ENCODE peak calls at places on chromosome 15, in ten cellular contexts. One of them, this sample, is unnamed.
A peak's percentile ranks its signal among the peaks of the same experiment; 100 is the strongest.

GRCh38 chr15:77027697-77028450 is 32.9 kb downstream of the PSTPIP1 start:
- DNase-seq in thoracic aorta: no peak
- DNase-seq in heart left ventricle: peak; percentile 32
- DNase-seq in psoas muscle: no peak
- DNase-seq in hepatocyte: no peak
- DNase-seq in thyroid gland: no peak
- DNase-seq in K562: peak; percentile 92
- DNase-seq in CD8-positive, alpha-beta T cell: no peak
- DNase-seq in left lung: peak; percentile 23
- DNase-seq in lower lobe of right lung: peak; percentile 48
- DNase-seq in this sample: peak; percentile 57

GRCh38 chr15:31236184-31237041 is 90.2 kb upstream of the KLF13 start:
- DNase-seq in thoracic aorta: peak; percentile 74
- DNase-seq in heart left ventricle: peak; percentile 89
- DNase-seq in psoas muscle: peak; percentile 53
- DNase-seq in hepatocyte: peak; percentile 84
- DNase-seq in thyroid gland: peak; percentile 27
- DNase-seq in K562: peak; percentile 46
- DNase-seq in CD8-positive, alpha-beta T cell: no peak
- DNase-seq in left lung: peak; percentile 84
- DNase-seq in lower lobe of right lung: peak; percentile 64
- DNase-seq in this sample: peak; percentile 73

GRCh38 chr15:42129364-42129763 is 27.1 kb downstream of the PLA2G4F start:
- DNase-seq in thoracic aorta: no peak
- DNase-seq in heart left ventricle: no peak
- DNase-seq in psoas muscle: no peak
- DNase-seq in hepatocyte: no peak
- DNase-seq in thyroid gland: no peak
- DNase-seq in K562: no peak
- DNase-seq in CD8-positive, alpha-beta T cell: no peak
- DNase-seq in left lung: no peak
- DNase-seq in lower lobe of right lung: no peak
- DNase-seq in this sample: no peak

GRCh38 chr15:42921049-42921731 is 612 bp upstream of the TTBK2 start:
- DNase-seq in thoracic aorta: no peak
- DNase-seq in heart left ventricle: peak; percentile 41
- DNase-seq in psoas muscle: peak; percentile 29
- DNase-seq in hepatocyte: peak; percentile 20
- DNase-seq in thyroid gland: peak; percentile 20
- DNase-seq in K562: no peak
- DNase-seq in CD8-positive, alpha-beta T cell: peak; percentile 22
- DNase-seq in left lung: peak; percentile 38
- DNase-seq in lower lobe of right lung: no peak
- DNase-seq in this sample: no peak

GRCh38 chr15:89332446-89332845 is 2.2 kb downstream of the POLG start:
- DNase-seq in thoracic aorta: no peak
- DNase-seq in heart left ventricle: no peak
- DNase-seq in psoas muscle: no peak
- DNase-seq in hepatocyte: no peak
- DNase-seq in thyroid gland: no peak
- DNase-seq in K562: peak; percentile 60
- DNase-seq in CD8-positive, alpha-beta T cell: no peak
- DNase-seq in left lung: no peak
- DNase-seq in lower lobe of right lung: no peak
- DNase-seq in this sample: no peak

GRCh38 chr15:67256051-67256450 is 1.5 kb downstream of the IQCH start:
- DNase-seq in thoracic aorta: no peak
- DNase-seq in heart left ventricle: no peak
- DNase-seq in psoas muscle: no peak
- DNase-seq in hepatocyte: no peak
- DNase-seq in thyroid gland: no peak
- DNase-seq in K562: no peak
- DNase-seq in CD8-positive, alpha-beta T cell: no peak
- DNase-seq in left lung: no peak
- DNase-seq in lower lobe of right lung: no peak
- DNase-seq in this sample: no peak

GRCh38 chr15:78880828-78881227 is 8.1 kb downstream of the MORF4L1 start:
- DNase-seq in thoracic aorta: no peak
- DNase-seq in heart left ventricle: no peak
- DNase-seq in psoas muscle: no peak
- DNase-seq in hepatocyte: no peak
- DNase-seq in thyroid gland: no peak
- DNase-seq in K562: no peak
- DNase-seq in CD8-positive, alpha-beta T cell: no peak
- DNase-seq in left lung: no peak
- DNase-seq in lower lobe of right lung: no peak
- DNase-seq in this sample: no peak

GRCh38 chr15:95111969-95112368 is 880.6 kb downstream of the MCTP2 start:
- DNase-seq in thoracic aorta: no peak
- DNase-seq in heart left ventricle: no peak
- DNase-seq in psoas muscle: no peak
- DNase-seq in hepatocyte: no peak
- DNase-seq in thyroid gland: no peak
- DNase-seq in K562: no peak
- DNase-seq in CD8-positive, alpha-beta T cell: no peak
- DNase-seq in left lung: no peak
- DNase-seq in lower lobe of right lung: no peak
- DNase-seq in this sample: no peak

GRCh38 chr15:32889189-32889588 is 171.4 kb downstream of the GREM1 start:
- DNase-seq in thoracic aorta: no peak
- DNase-seq in heart left ventricle: no peak
- DNase-seq in psoas muscle: no peak
- DNase-seq in hepatocyte: no peak
- DNase-seq in thyroid gland: no peak
- DNase-seq in K562: no peak
- DNase-seq in CD8-positive, alpha-beta T cell: no peak
- DNase-seq in left lung: no peak
- DNase-seq in lower lobe of right lung: no peak
- DNase-seq in this sample: no peak

GRCh38 chr15:90893175-90894090 is 9.1 kb downstream of the FES start:
- DNase-seq in thoracic aorta: no peak
- DNase-seq in heart left ventricle: no peak
- DNase-seq in psoas muscle: no peak
- DNase-seq in hepatocyte: no peak
- DNase-seq in thyroid gland: no peak
- DNase-seq in K562: peak; percentile 17
- DNase-seq in CD8-positive, alpha-beta T cell: no peak
- DNase-seq in left lung: no peak
- DNase-seq in lower lobe of right lung: no peak
- DNase-seq in this sample: no peak
- TF ChIP-seq CTCF in thoracic aorta: no peak
- TF ChIP-seq CTCF in heart left ventricle: no peak
- TF ChIP-seq CTCF in psoas muscle: no peak
- TF ChIP-seq CTCF in hepatocyte: no peak
- TF ChIP-seq CTCF in thyroid gland: no peak
- TF ChIP-seq CTCF in K562: peak; percentile 24
- TF ChIP-seq CTCF in CD8-positive, alpha-beta T cell: no peak
- TF ChIP-seq CTCF in left lung: no peak
- TF ChIP-seq CTCF in lower lobe of right lung: no peak
- TF ChIP-seq CTCF in this sample: no peak

GRCh38 chr15:92650966-92651365 is 4.6 kb downstream of the FAM174B start:
- DNase-seq in thoracic aorta: no peak
- DNase-seq in heart left ventricle: no peak
- DNase-seq in psoas muscle: no peak
- DNase-seq in hepatocyte: no peak
- DNase-seq in thyroid gland: no peak
- DNase-seq in K562: no peak
- DNase-seq in CD8-positive, alpha-beta T cell: no peak
- DNase-seq in left lung: no peak
- DNase-seq in lower lobe of right lung: no peak
- DNase-seq in this sample: no peak

GRCh38 chr15:92653366-92653765 is 2.2 kb downstream of the FAM174B start:
- DNase-seq in thoracic aorta: no peak
- DNase-seq in heart left ventricle: no peak
- DNase-seq in psoas muscle: no peak
- DNase-seq in hepatocyte: no peak
- DNase-seq in thyroid gland: no peak
- DNase-seq in K562: no peak
- DNase-seq in CD8-positive, alpha-beta T cell: no peak
- DNase-seq in left lung: no peak
- DNase-seq in lower lobe of right lung: no peak
- DNase-seq in this sample: no peak

GRCh38 chr15:92651877-92652575 is 3.5 kb downstream of the FAM174B start:
- DNase-seq in thoracic aorta: no peak
- DNase-seq in heart left ventricle: no peak
- DNase-seq in psoas muscle: no peak
- DNase-seq in hepatocyte: no peak
- DNase-seq in thyroid gland: no peak
- DNase-seq in K562: no peak
- DNase-seq in CD8-positive, alpha-beta T cell: no peak
- DNase-seq in left lung: no peak
- DNase-seq in lower lobe of right lung: no peak
- DNase-seq in this sample: no peak

GRCh38 chr15:92653836-92654524 is 1.6 kb downstream of the FAM174B start:
- DNase-seq in thoracic aorta: no peak
- DNase-seq in heart left ventricle: peak; percentile 37
- DNase-seq in psoas muscle: no peak
- DNase-seq in hepatocyte: peak; percentile 72
- DNase-seq in thyroid gland: peak; percentile 93
- DNase-seq in K562: no peak
- DNase-seq in CD8-positive, alpha-beta T cell: no peak
- DNase-seq in left lung: no peak
- DNase-seq in lower lobe of right lung: no peak
- DNase-seq in this sample: no peak

GRCh38 chr15:92652576-92652966 is 3.0 kb downstream of the FAM174B start:
- DNase-seq in thoracic aorta: no peak
- DNase-seq in heart left ventricle: no peak
- DNase-seq in psoas muscle: no peak
- DNase-seq in hepatocyte: no peak
- DNase-seq in thyroid gland: no peak
- DNase-seq in K562: no peak
- DNase-seq in CD8-positive, alpha-beta T cell: no peak
- DNase-seq in left lung: no peak
- DNase-seq in lower lobe of right lung: no peak
- DNase-seq in this sample: no peak
- H3K27ac ChIP-seq in thoracic aorta: no peak overlapping the region
- H3K27ac ChIP-seq in heart left ventricle: no peak overlapping the region
- H3K27ac ChIP-seq in psoas muscle: no peak overlapping the region
- H3K27ac ChIP-seq in hepatocyte: no peak overlapping the region
- H3K27ac ChIP-seq in thyroid gland: peak overlapping the region; percentile 97
- H3K27ac ChIP-seq in K562: no peak overlapping the region
- H3K27ac ChIP-seq in CD8-positive, alpha-beta T cell: no peak overlapping the region
- H3K27ac ChIP-seq in left lung: no peak overlapping the region
- H3K27ac ChIP-seq in lower lobe of right lung: peak overlapping the region; percentile 51
- H3K27ac ChIP-seq in this sample: peak overlapping the region; percentile 47

GRCh38 chr15:100856847-100857246 is 22.8 kb upstream of the ALDH1A3 start:
- DNase-seq in thoracic aorta: no peak
- DNase-seq in heart left ventricle: no peak
- DNase-seq in psoas muscle: no peak
- DNase-seq in hepatocyte: no peak
- DNase-seq in thyroid gland: no peak
- DNase-seq in K562: no peak
- DNase-seq in CD8-positive, alpha-beta T cell: no peak
- DNase-seq in left lung: no peak
- DNase-seq in lower lobe of right lung: no peak
- DNase-seq in this sample: no peak
- H3K4me1 ChIP-seq in thoracic aorta: no peaks in the 10 kb centered on the region
- H3K4me1 ChIP-seq in heart left ventricle: no peaks in the 10 kb centered on the region
- H3K4me1 ChIP-seq in psoas muscle: no peaks in the 10 kb centered on the region
- H3K4me1 ChIP-seq in hepatocyte: no peaks in the 10 kb centered on the region
- H3K4me1 ChIP-seq in thyroid gland: no peaks in the 10 kb centered on the region
- H3K4me1 ChIP-seq in K562: no peaks in the 10 kb centered on the region
- H3K4me1 ChIP-seq in CD8-positive, alpha-beta T cell: no peaks in the 10 kb centered on the region
- H3K4me1 ChIP-seq in left lung: no peaks in the 10 kb centered on the region
- H3K4me1 ChIP-seq in lower lobe of right lung: no peaks in the 10 kb centered on the region
- H3K4me1 ChIP-seq in this sample: no peaks in the 10 kb centered on the region

GRCh38 chr15:57751177-57751800 is 44.8 kb downstream of the POLR2M start:
- DNase-seq in thoracic aorta: no peak
- DNase-seq in heart left ventricle: no peak
- DNase-seq in psoas muscle: no peak
- DNase-seq in hepatocyte: peak; percentile 52
- DNase-seq in thyroid gland: no peak
- DNase-seq in K562: no peak
- DNase-seq in CD8-positive, alpha-beta T cell: no peak
- DNase-seq in left lung: no peak
- DNase-seq in lower lobe of right lung: no peak
- DNase-seq in this sample: no peak
- TF ChIP-seq CTCF in thoracic aorta: peak; percentile 45
- TF ChIP-seq CTCF in heart left ventricle: peak; percentile 39
- TF ChIP-seq CTCF in psoas muscle: peak; percentile 35
- TF ChIP-seq CTCF in hepatocyte: peak; percentile 75
- TF ChIP-seq CTCF in thyroid gland: peak; percentile 23
- TF ChIP-seq CTCF in K562: peak; percentile 28
- TF ChIP-seq CTCF in CD8-positive, alpha-beta T cell: no peak
- TF ChIP-seq CTCF in left lung: peak; percentile 35
- TF ChIP-seq CTCF in lower lobe of right lung: peak; percentile 47
- TF ChIP-seq CTCF in this sample: peak; percentile 49

DNA sequence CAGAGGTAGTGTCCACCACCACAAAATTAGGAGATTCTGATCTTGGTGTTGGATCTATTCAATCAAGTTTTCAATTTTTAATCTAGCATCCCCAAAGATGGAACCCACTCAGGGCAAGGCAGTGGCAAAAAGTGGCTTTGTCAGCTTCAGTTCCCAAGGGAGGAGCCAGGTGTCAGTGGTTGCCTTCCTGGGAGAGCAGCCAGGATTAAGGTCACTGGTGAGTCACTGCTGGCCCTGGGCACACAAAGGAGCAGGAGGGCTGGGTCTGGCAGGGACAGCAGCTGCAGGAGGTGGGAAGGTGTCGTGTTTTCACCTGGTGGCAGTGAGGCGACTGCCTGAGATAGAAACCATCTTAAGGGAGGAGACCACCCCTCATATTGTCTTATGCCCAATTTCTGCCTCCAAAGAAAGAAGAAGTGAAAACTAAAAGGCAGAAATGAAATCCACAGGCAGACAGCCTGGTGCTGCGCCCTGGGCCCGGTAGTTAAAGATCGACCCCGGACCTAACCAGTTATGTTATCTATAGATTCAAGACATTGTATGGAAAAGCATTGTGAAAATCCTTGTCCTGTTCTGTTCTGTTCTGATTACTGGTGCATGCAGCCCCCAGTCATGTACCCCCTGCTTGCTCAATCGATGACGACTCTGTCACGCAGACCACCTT is 5.9 kb upstream of the KLHL25 start:
- DNase-seq in thoracic aorta: peak; percentile 14
- DNase-seq in heart left ventricle: peak; percentile 81
- DNase-seq in psoas muscle: peak; percentile 77
- DNase-seq in hepatocyte: peak; percentile 86
- DNase-seq in thyroid gland: peak; percentile 92
- DNase-seq in K562: no peak
- DNase-seq in CD8-positive, alpha-beta T cell: no peak
- DNase-seq in left lung: peak; percentile 73
- DNase-seq in lower lobe of right lung: peak; percentile 68
- DNase-seq in this sample: peak; percentile 77
- H3K27ac ChIP-seq in thoracic aorta: no peak overlapping the region
- H3K27ac ChIP-seq in heart left ventricle: no peak overlapping the region
- H3K27ac ChIP-seq in psoas muscle: no peak overlapping the region
- H3K27ac ChIP-seq in hepatocyte: peak overlapping the region; percentile 34
- H3K27ac ChIP-seq in thyroid gland: no peak overlapping the region
- H3K27ac ChIP-seq in K562: no peak overlapping the region
- H3K27ac ChIP-seq in CD8-positive, alpha-beta T cell: no peak overlapping the region
- H3K27ac ChIP-seq in left lung: no peak overlapping the region
- H3K27ac ChIP-seq in lower lobe of right lung: no peak overlapping the region
- H3K27ac ChIP-seq in this sample: no peak overlapping the region